ENCODE peak calls at places on chromosomes 5 and 9, in ten cellular contexts. O is pancreas; T is mucosa of descending colon; V is activated naive CD4-positive, alpha-beta T cell treated with anti-CD3 and anti-CD28 coated beads, Interleukin-2, amount 50 U/mL, for 72 hours; N is heart left ventricle; Z is effector memory CD8-positive, alpha-beta T cell; S is activated CD8-positive, alpha-beta T cell treated with anti-CD3 and anti-CD28 coated beads for 36 hours; C is A549; R is activated T-cell treated with anti-CD3 and anti-CD28 coated beads, Interleukin-2, amount 50 U/mL, for 4 hours; U is foreskin keratinocyte. X is an unnamed sample.

GRCh38 chr5:173963107-173963506 is 25.9 kb upstream of the C5orf47 start:
- ATAC-seq in Z (no peak), U (peak; percentile 85), S (no peak), V (no peak), T (no peak), O (peak; percentile 33), N (peak; percentile 16), C (peak; percentile 69), R (no peak), X (no peak)

GRCh38 chr5:175847503-175847902 is 23.9 kb upstream of the CPLX2 start:
- ATAC-seq in T (peak; percentile 24), R (no peak), S (peak; percentile 45), N (no peak), O (no peak), Z (no peak), V (no peak), C (peak; percentile 86), U (peak; percentile 30), X (no peak)

GRCh38 chr5:56958595-56958994 is 6.7 kb upstream of the MIER3 start:
- ATAC-seq in N (no peak), R (no peak), T (peak; percentile 61), V (no peak), C (no peak), U (no peak), S (no peak), Z (no peak), O (no peak), X (no peak)

GRCh38 chr9:94875300-94876063 is 149.0 kb downstream of the AOPEP start:
- ATAC-seq in S (peak; percentile 47), R (peak; percentile 27), Z (no peak), U (no peak), V (no peak), C (no peak), N (no peak), T (peak; percentile 94), O (no peak), X (peak; percentile 66)

GRCh38 chr5:137207023-137207760 is 291.9 kb downstream of the SPOCK1 start:
- ATAC-seq in C (no peak), N (no peak), Z (no peak), O (peak; percentile 84), S (no peak), U (no peak), R (no peak), T (no peak), V (no peak), X (no peak)

GRCh38 chr5:58666141-58666540 is 83.3 kb downstream of the RAB3C start:
- ATAC-seq in C (no peak), T (no peak), V (no peak), Z (no peak), R (no peak), S (no peak), U (no peak), N (no peak), O (no peak), X (no peak)

GRCh38 chr5:40653221-40654022 is 26.3 kb upstream of the PTGER4 start:
- ATAC-seq in C (no peak), V (peak; percentile 56), S (peak; percentile 26), Z (peak; percentile 67), R (peak; percentile 28), T (peak; percentile 3), O (no peak), N (no peak), U (no peak), X (no peak)

GRCh38 chr5:54098267-54098666 is 212.1 kb downstream of the ARL15 start:
- ATAC-seq in Z (no peak), T (no peak), O (no peak), C (no peak), N (no peak), S (no peak), V (no peak), R (no peak), U (no peak), X (no peak)

GRCh38 chr9:121260457-121261106 is 7.4 kb upstream of the GSN start:
- ATAC-seq in O (no peak), T (no peak), U (peak; percentile 14), Z (no peak), C (no peak), R (no peak), S (no peak), V (no peak), N (no peak), X (no peak)

GRCh38 chr5:2887401-2888348 is 136.2 kb upstream of the IRX2 start:
- ATAC-seq in T (no peak), S (no peak), O (no peak), Z (no peak), N (no peak), R (peak; percentile 27), V (no peak), U (no peak), C (no peak), X (no peak)

GRCh38 chr9:35733109-35733541 is 659 bp downstream of the CREB3 start:
- ATAC-seq in C (peak; percentile 32), S (no peak), T (peak; percentile 4), R (no peak), O (no peak), Z (no peak), V (no peak), U (peak; percentile 28), N (no peak), X (no peak)

GRCh38 chr9:105148328-105149006 is 96.0 kb upstream of the SLC44A1 start:
- ATAC-seq in U (no peak), C (peak; percentile 88), R (no peak), Z (no peak), T (no peak), S (no peak), V (no peak), O (no peak), N (no peak), X (no peak)

GRCh38 chr5:1896602-1897376 is 14.1 kb upstream of the IRX4 start:
- ATAC-seq in C (no peak), V (no peak), N (no peak), U (no peak), S (no peak), O (no peak), T (no peak), Z (no peak), R (no peak), X (no peak)

GRCh38 chr5:178545156-178545555 is 45.0 kb downstream of the COL23A1 start:
- ATAC-seq in O (no peak), S (no peak), V (no peak), C (no peak), N (peak; percentile 14), Z (no peak), R (no peak), T (no peak), U (no peak), X (no peak)

GRCh38 chr5:40672440-40672839 is 7.3 kb upstream of the PTGER4 start:
- ATAC-seq in R (no peak), S (no peak), N (no peak), T (peak; percentile 22), U (no peak), V (no peak), C (no peak), O (peak; percentile 64), Z (no peak), X (no peak)

GRCh38 chr5:98787131-98787719 is 13.8 kb downstream of the RGMB start:
- ATAC-seq in Z (no peak), O (peak; percentile 56), S (no peak), U (peak; percentile 33), T (peak; percentile 38), C (peak; percentile 35), V (no peak), N (peak; percentile 78), R (no peak), X (no peak)

GRCh38 chr5:179166171-179166885 is 106.2 kb downstream of the ZNF354C start:
- ATAC-seq in O (no peak), C (no peak), S (no peak), U (no peak), R (peak; percentile 3), Z (no peak), V (peak; percentile 11), T (no peak), N (no peak), X (no peak)

GRCh38 chr9:98045234-98046160 is 11.0 kb upstream of the NANS start:
- ATAC-seq in O (peak; percentile 69), C (peak; percentile 49), U (no peak), S (peak; percentile 93), N (no peak), T (peak; percentile 76), V (peak; percentile 98), R (peak; percentile 97), Z (peak; percentile 97), X (peak; percentile 96)

GRCh38 chr5:173562451-173562850 is 54.0 kb downstream of the BOD1 start:
- ATAC-seq in U (peak; percentile 48), N (no peak), Z (no peak), S (no peak), C (no peak), V (no peak), R (no peak), T (no peak), O (no peak), X (no peak)

GRCh38 chr5:181234455-181235306 is 9.0 kb downstream of the RACK1 start:
- ATAC-seq in Z (no peak), U (no peak), N (no peak), O (no peak), V (peak; percentile 20), S (peak; percentile 13), R (no peak), T (peak; percentile 24), C (peak; percentile 45), X (no peak)

GRCh38 chr5:154630410-154630809 is 124.8 kb upstream of the LARP1 start:
- ATAC-seq in V (no peak), S (no peak), T (no peak), R (no peak), U (no peak), O (no peak), Z (no peak), N (no peak), C (no peak), X (no peak)

GRCh38 chr9:125329978-125330377 is 68.4 kb downstream of the GAPVD1 start:
- ATAC-seq in O (no peak), Z (no peak), C (no peak), U (no peak), N (no peak), R (no peak), S (no peak), T (no peak), V (no peak), X (no peak)

GRCh38 chr5:36958612-36959011 is 82.0 kb downstream of the NIPBL start:
- ATAC-seq in V (no peak), O (no peak), S (no peak), Z (no peak), U (no peak), N (no peak), R (no peak), C (no peak), T (no peak), X (no peak)

GRCh38 chr5:10624244-10624643 is 60.4 kb downstream of the ANKRD33B start:
- ATAC-seq in C (no peak), O (no peak), N (no peak), S (no peak), U (no peak), T (peak; percentile 8), V (no peak), Z (no peak), R (no peak), X (no peak)

GRCh38 chr5:172452398-172453205 is 1.7 kb downstream of the SH3PXD2B start:
- ATAC-seq in U (peak; percentile 42), Z (no peak), O (peak; percentile 53), S (no peak), V (no peak), C (peak; percentile 65), N (peak; percentile 22), T (peak; percentile 61), R (no peak), X (no peak)

GRCh38 chr5:78283105-78283504 is 11.4 kb downstream of the AP3B1 start:
- ATAC-seq in N (no peak), C (no peak), U (no peak), S (no peak), R (no peak), O (no peak), T (peak; percentile 74), V (no peak), Z (no peak), X (no peak)

GRCh38 chr5:143017992-143018391 is 247.8 kb downstream of the ARHGAP26 start:
- ATAC-seq in R (no peak), Z (no peak), V (no peak), N (no peak), T (no peak), O (no peak), U (no peak), S (no peak), C (no peak), X (no peak)

GRCh38 chr5:83474170-83474796 is 2.7 kb downstream of the VCAN start:
- ATAC-seq in N (peak; percentile 33), T (peak; percentile 70), R (peak; percentile 47), Z (peak; percentile 57), C (peak; percentile 80), S (peak; percentile 67), O (peak; percentile 68), U (peak; percentile 54), V (peak; percentile 71), X (peak; percentile 35)

X was measured in activated CD4-positive, CD25-positive, alpha-beta regulatory T cell treated with anti-CD3 and anti-CD28 coated beads, Interleukin-2, amount 50 U/mL, for 24 hours.